ENCODE peak calls at places on chromosomes 1 and 21, in ten cellular contexts. E, Z, K, N, V, B, M, H, W and P are unnamed samples.

GRCh38 chr1:48917901-48918603 is 141.4 kb upstream of the BEND5 start:
- DNase-seq in K (no peak), E (no peak), B (no peak), V (no peak), M (no peak), N (peak), Z (no peak), H (peak), W (no peak), P (no peak)

GRCh38 chr1:35576061-35576765 is 3.1 kb downstream of the TFAP2E start:
- DNase-seq in N (no peak), B (no peak), V (no peak), Z (no peak), H (no peak), M (no peak), K (no peak), W (no peak), E (no peak), P (no peak)

GRCh38 chr1:32334864-32335618 is 992 bp downstream of the MARCKSL1 start:
- DNase-seq in V (peak), E (peak), N (peak), K (no peak), M (no peak), W (no peak), H (peak), Z (peak), B (peak), P (peak)

GRCh38 chr21:32544697-32545096 is 40.6 kb downstream of the TCP10L start:
- DNase-seq in H (no peak), N (no peak), W (no peak), V (no peak), E (no peak), K (no peak), B (no peak), M (no peak), Z (no peak), P (no peak)

GRCh38 chr1:155307247-155307740 is 1.4 kb upstream of the FDPS start:
- DNase-seq in M (no peak), Z (no peak), W (no peak), K (no peak), E (no peak), V (no peak), B (peak), N (no peak), H (peak), P (no peak)

GRCh38 chr1:156412653-156413309 is 43.8 kb downstream of the RHBG start:
- DNase-seq in W (no peak), V (no peak), H (no peak), B (no peak), E (no peak), N (no peak), Z (no peak), M (no peak), K (no peak), P (no peak)

GRCh38 chr1:76336951-76337371 is 262.4 kb downstream of the ST6GALNAC3 start:
- DNase-seq in W (no peak), K (no peak), Z (no peak), V (peak), N (no peak), H (peak), E (no peak), B (no peak), M (peak), P (no peak)

GRCh38 chr1:181541947-181542346 is 58.6 kb downstream of the CACNA1E start:
- DNase-seq in B (peak), M (no peak), K (no peak), N (no peak), W (no peak), Z (no peak), V (no peak), E (no peak), H (peak), P (no peak)

GRCh38 chr1:236258114-236258609 is 23.6 kb downstream of the ERO1B start:
- DNase-seq in Z (no peak), W (no peak), K (no peak), B (no peak), M (no peak), V (no peak), H (no peak), E (no peak), N (no peak), P (no peak)

GRCh38 chr21:38126677-38127271 is 130.0 kb upstream of the KCNJ15 start:
- DNase-seq in W (peak), Z (peak), N (peak), H (peak), E (peak), V (peak), M (peak), B (peak), K (peak), P (peak)

GRCh38 chr1:80509965-80510522 is 1290.7 kb upstream of the ADGRL2 start:
- DNase-seq in V (no peak), Z (no peak), K (no peak), H (no peak), B (no peak), W (no peak), E (no peak), N (no peak), M (no peak), P (no peak)

GRCh38 chr1:26279598-26280332 is at the start of gene SH3BGRL3:
- DNase-seq in K (no peak), W (peak), B (peak), V (peak), M (peak), Z (peak), N (peak), H (peak), E (peak), P (peak)

GRCh38 chr1:154747841-154748766 is 122.0 kb downstream of the KCNN3 start:
- DNase-seq in H (peak), M (no peak), K (no peak), N (peak), W (no peak), B (peak), Z (no peak), E (peak), V (no peak), P (no peak)

GRCh38 chr1:115320368-115320767 is 17.7 kb downstream of the NGF start:
- DNase-seq in M (no peak), E (no peak), H (no peak), B (no peak), V (no peak), K (no peak), W (no peak), N (no peak), Z (no peak), P (no peak)
- TF ChIP-seq CTCF in M (no peak), E (no peak), H (no peak), B (no peak), V (no peak), K (no peak), W (no peak), N (no peak), Z (no peak), P (no peak)

GRCh38 chr1:195733826-195734225 is 874.4 kb downstream of the KCNT2 start:
- DNase-seq in M (no peak), W (no peak), Z (no peak), B (peak), V (no peak), E (no peak), K (no peak), N (no peak), H (peak), P (no peak)
- TF ChIP-seq CTCF in M (no peak), W (no peak), Z (no peak), B (peak), V (no peak), E (no peak), K (peak), N (peak), H (peak), P (no peak)

DNA sequence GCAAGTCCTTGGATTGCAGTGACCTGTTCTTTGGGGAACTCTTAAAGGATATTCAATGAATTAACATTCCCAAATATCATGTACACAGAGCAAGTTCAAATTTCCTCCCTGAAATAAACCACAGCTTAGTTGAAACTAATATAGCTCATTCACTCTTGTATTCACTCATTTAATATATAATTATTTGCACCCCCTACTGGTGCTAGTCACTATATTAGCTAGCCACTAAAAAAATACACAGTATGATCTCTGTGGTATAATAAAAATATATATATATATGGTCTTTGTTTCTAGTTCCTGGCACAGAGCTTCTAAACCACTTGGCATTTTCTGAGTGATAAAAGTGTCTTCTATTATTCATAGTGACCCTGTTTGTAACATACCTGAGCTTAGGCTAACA is 177.3 kb upstream of the LYPLAL1 start:
- DNase-seq in B (no peak), Z (no peak), M (no peak), H (no peak), E (no peak), K (no peak), W (no peak), N (no peak), V (no peak), P (no peak)
- TF ChIP-seq CTCF in B (no peak), Z (no peak), M (no peak), H (peak), E (no peak), K (peak), W (no peak), N (no peak), V (no peak), P (no peak)

GRCh38 chr1:43367026-43367903 is 546 bp downstream of the ELOVL1 start:
- DNase-seq in Z (no peak), E (no peak), B (peak), N (peak), W (peak), K (no peak), V (peak), H (peak), M (no peak), P (peak)

GRCh38 chr1:43368646-43369020 is 822 bp upstream of the ELOVL1 start:
- DNase-seq in K (no peak), E (no peak), V (no peak), Z (no peak), W (no peak), B (no peak), N (no peak), M (no peak), H (no peak), P (peak)

GRCh38 chr1:43366179-43366578 is 1.6 kb downstream of the ELOVL1 start:
- DNase-seq in M (no peak), N (no peak), K (no peak), B (peak), V (no peak), E (no peak), H (peak), W (peak), Z (peak), P (peak)

GRCh38 chr1:43366601-43367025 is 1.2 kb downstream of the ELOVL1 start:
- DNase-seq in Z (no peak), N (no peak), V (no peak), H (peak), M (no peak), E (no peak), W (no peak), B (no peak), K (no peak), P (no peak)

GRCh38 chr1:43367904-43368645 is at the start of gene ELOVL1:
- DNase-seq in W (peak), B (peak), N (peak), E (peak), V (peak), K (no peak), Z (peak), M (peak), H (peak), P (peak)
- TF ChIP-seq CTCF in W (no peak), B (peak), N (no peak), E (no peak), V (peak), K (peak), Z (no peak), M (peak), H (peak), P (peak)

DNA sequence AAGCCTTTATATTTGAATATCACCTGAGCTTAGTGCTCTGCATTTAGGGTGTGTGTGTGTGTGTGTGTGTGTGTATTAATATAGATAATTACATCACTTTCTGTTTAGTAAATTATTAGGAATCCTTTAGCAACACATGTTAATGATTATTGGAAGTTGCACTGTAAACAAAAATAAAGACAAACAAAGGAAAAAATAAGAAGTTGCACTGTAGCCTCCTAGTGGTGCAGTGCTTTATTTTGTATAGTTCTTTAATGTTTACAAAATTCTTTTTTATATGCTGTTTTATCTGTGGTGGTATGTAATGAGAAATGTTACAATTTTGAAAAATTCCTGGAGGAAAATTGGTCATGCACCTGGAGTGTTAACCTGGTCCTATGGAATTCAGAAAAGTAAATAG is 69.2 kb downstream of the UBE4B start:
- DNase-seq in E (no peak), W (no peak), K (no peak), M (no peak), Z (no peak), H (no peak), N (no peak), V (no peak), B (no peak), P (no peak)
- TF ChIP-seq CTCF in E (no peak), W (no peak), K (no peak), M (no peak), Z (no peak), H (peak), N (no peak), V (no peak), B (no peak), P (no peak)

GRCh38 chr1:2047749-2048729 is 2.2 kb upstream of the PRKCZ start:
- DNase-seq in W (no peak), E (no peak), K (no peak), N (no peak), B (no peak), V (no peak), Z (peak), H (no peak), M (no peak), P (peak)

GRCh38 chr1:2050793-2051682 is 827 bp downstream of the PRKCZ start:
- DNase-seq in M (no peak), K (no peak), N (no peak), V (no peak), E (no peak), B (no peak), H (peak), W (no peak), Z (peak), P (no peak)

GRCh38 chr1:2049225-2049516 is 1.0 kb upstream of the PRKCZ start:
- DNase-seq in M (no peak), N (no peak), E (no peak), V (no peak), B (no peak), H (no peak), W (no peak), K (no peak), Z (no peak), P (no peak)

GRCh38 chr1:2050482-2050792 is 226 bp downstream of the PRKCZ start:
- DNase-seq in K (no peak), M (no peak), N (no peak), H (no peak), Z (no peak), B (no peak), V (no peak), E (no peak), W (no peak), P (no peak)

GRCh38 chr1:2049517-2050481 is at the start of gene PRKCZ:
- DNase-seq in K (peak), M (no peak), W (peak), N (peak), H (peak), B (peak), V (peak), Z (peak), E (peak), P (peak)
- TF ChIP-seq CTCF in K (peak), M (no peak), W (no peak), N (peak), H (peak), B (no peak), V (no peak), Z (peak), E (no peak), P (peak)